ENCODE peak calls at places on chromosomes 7 and 10, in eight cellular contexts. One of them, this sample, is unnamed.

GRCh38 chr10:120260446-120260845 is 196.6 kb upstream of the PLPP4 start:
- DNase-seq in heart right ventricle: no peak
- DNase-seq in HCT116: no peak
- DNase-seq in breast epithelium: no peak
- DNase-seq in tibial nerve: no peak
- DNase-seq in transverse colon: no peak
- DNase-seq in keratinocyte: no peak
- DNase-seq in WERI-Rb-1: no peak
- DNase-seq in this sample: no peak

GRCh38 chr7:132455306-132455705 is 121.0 kb downstream of the PLXNA4 start:
- DNase-seq in heart right ventricle: no peak
- DNase-seq in HCT116: no peak
- DNase-seq in breast epithelium: no peak
- DNase-seq in tibial nerve: no peak
- DNase-seq in transverse colon: no peak
- DNase-seq in keratinocyte: no peak
- DNase-seq in WERI-Rb-1: no peak
- DNase-seq in this sample: no peak

GRCh38 chr10:59876695-59877094 is 29.7 kb downstream of the CCDC6 start:
- DNase-seq in heart right ventricle: no peak
- DNase-seq in HCT116: no peak
- DNase-seq in breast epithelium: no peak
- DNase-seq in tibial nerve: no peak
- DNase-seq in transverse colon: no peak
- DNase-seq in keratinocyte: no peak
- DNase-seq in WERI-Rb-1: no peak
- DNase-seq in this sample: no peak

GRCh38 chr10:71244638-71245419 is 32.5 kb downstream of the UNC5B start:
- DNase-seq in heart right ventricle: peak
- DNase-seq in HCT116: no peak
- DNase-seq in breast epithelium: no peak
- DNase-seq in tibial nerve: peak
- DNase-seq in transverse colon: no peak
- DNase-seq in keratinocyte: no peak
- DNase-seq in WERI-Rb-1: no peak
- DNase-seq in this sample: peak

GRCh38 chr7:15007507-15007906 is 105.0 kb upstream of the DGKB start:
- DNase-seq in heart right ventricle: no peak
- DNase-seq in HCT116: peak
- DNase-seq in breast epithelium: no peak
- DNase-seq in tibial nerve: no peak
- DNase-seq in transverse colon: no peak
- DNase-seq in keratinocyte: no peak
- DNase-seq in WERI-Rb-1: peak
- DNase-seq in this sample: no peak

GRCh38 chr10:70186090-70186489 is 15.8 kb upstream of the SAR1A start:
- DNase-seq in heart right ventricle: no peak
- DNase-seq in HCT116: no peak
- DNase-seq in breast epithelium: no peak
- DNase-seq in tibial nerve: no peak
- DNase-seq in transverse colon: no peak
- DNase-seq in keratinocyte: no peak
- DNase-seq in WERI-Rb-1: no peak
- DNase-seq in this sample: no peak

GRCh38 chr10:49605939-49606509 is 4.1 kb upstream of the SLC18A3 start:
- DNase-seq in heart right ventricle: no peak
- DNase-seq in HCT116: no peak
- DNase-seq in breast epithelium: no peak
- DNase-seq in tibial nerve: no peak
- DNase-seq in transverse colon: no peak
- DNase-seq in keratinocyte: no peak
- DNase-seq in WERI-Rb-1: no peak
- DNase-seq in this sample: no peak

GRCh38 chr10:114172241-114172640 is 1.8 kb downstream of the CCDC186 start:
- DNase-seq in heart right ventricle: no peak
- DNase-seq in HCT116: no peak
- DNase-seq in breast epithelium: no peak
- DNase-seq in tibial nerve: no peak
- DNase-seq in transverse colon: no peak
- DNase-seq in keratinocyte: no peak
- DNase-seq in WERI-Rb-1: no peak
- DNase-seq in this sample: no peak

GRCh38 chr10:45376364-45376801 is 2.4 kb downstream of the ALOX5 start:
- DNase-seq in heart right ventricle: no peak
- DNase-seq in HCT116: no peak
- DNase-seq in breast epithelium: no peak
- DNase-seq in tibial nerve: no peak
- DNase-seq in transverse colon: no peak
- DNase-seq in keratinocyte: no peak
- DNase-seq in WERI-Rb-1: no peak
- DNase-seq in this sample: no peak

GRCh38 chr10:110841767-110842267 is 29.9 kb upstream of the PDCD4 start:
- DNase-seq in heart right ventricle: no peak
- DNase-seq in HCT116: no peak
- DNase-seq in breast epithelium: no peak
- DNase-seq in tibial nerve: no peak
- DNase-seq in transverse colon: peak
- DNase-seq in keratinocyte: no peak
- DNase-seq in WERI-Rb-1: no peak
- DNase-seq in this sample: no peak

GRCh38 chr7:159027803-159028455 is 116.7 kb downstream of the VIPR2 start:
- DNase-seq in heart right ventricle: peak
- DNase-seq in HCT116: no peak
- DNase-seq in breast epithelium: peak
- DNase-seq in tibial nerve: no peak
- DNase-seq in transverse colon: peak
- DNase-seq in keratinocyte: no peak
- DNase-seq in WERI-Rb-1: no peak
- DNase-seq in this sample: no peak

GRCh38 chr7:48643420-48644013 is 280.8 kb upstream of the CDC14C start:
- DNase-seq in heart right ventricle: no peak
- DNase-seq in HCT116: no peak
- DNase-seq in breast epithelium: no peak
- DNase-seq in tibial nerve: no peak
- DNase-seq in transverse colon: no peak
- DNase-seq in keratinocyte: no peak
- DNase-seq in WERI-Rb-1: no peak
- DNase-seq in this sample: no peak

GRCh38 chr10:84108797-84109196 is 30.5 kb upstream of the GHITM start:
- DNase-seq in heart right ventricle: no peak
- DNase-seq in HCT116: no peak
- DNase-seq in breast epithelium: no peak
- DNase-seq in tibial nerve: no peak
- DNase-seq in transverse colon: no peak
- DNase-seq in keratinocyte: no peak
- DNase-seq in WERI-Rb-1: no peak
- DNase-seq in this sample: no peak

GRCh38 chr7:75814407-75814947 is 871 bp upstream of the CCL24 start:
- DNase-seq in heart right ventricle: no peak
- DNase-seq in HCT116: no peak
- DNase-seq in breast epithelium: no peak
- DNase-seq in tibial nerve: no peak
- DNase-seq in transverse colon: no peak
- DNase-seq in keratinocyte: no peak
- DNase-seq in WERI-Rb-1: no peak
- DNase-seq in this sample: no peak

GRCh38 chr7:84372155-84372621 is 177.6 kb upstream of the SEMA3A start:
- DNase-seq in heart right ventricle: no peak
- DNase-seq in HCT116: peak
- DNase-seq in breast epithelium: no peak
- DNase-seq in tibial nerve: no peak
- DNase-seq in transverse colon: no peak
- DNase-seq in keratinocyte: no peak
- DNase-seq in WERI-Rb-1: peak
- DNase-seq in this sample: no peak

GRCh38 chr10:104300002-104300735 is 31.2 kb downstream of the GSTO2 start:
- DNase-seq in heart right ventricle: peak
- DNase-seq in HCT116: no peak
- DNase-seq in breast epithelium: peak
- DNase-seq in tibial nerve: no peak
- DNase-seq in transverse colon: no peak
- DNase-seq in keratinocyte: no peak
- DNase-seq in WERI-Rb-1: no peak
- DNase-seq in this sample: no peak

GRCh38 chr7:107230334-107230733 is 61.5 kb downstream of the HBP1 start:
- DNase-seq in heart right ventricle: no peak
- DNase-seq in HCT116: no peak
- DNase-seq in breast epithelium: no peak
- DNase-seq in tibial nerve: no peak
- DNase-seq in transverse colon: no peak
- DNase-seq in keratinocyte: peak
- DNase-seq in WERI-Rb-1: no peak
- DNase-seq in this sample: no peak

GRCh38 chr10:114304017-114304565 is 65.0 kb downstream of the VWA2 start:
- DNase-seq in heart right ventricle: peak
- DNase-seq in HCT116: peak
- DNase-seq in breast epithelium: peak
- DNase-seq in tibial nerve: peak
- DNase-seq in transverse colon: peak
- DNase-seq in keratinocyte: no peak
- DNase-seq in WERI-Rb-1: peak
- DNase-seq in this sample: peak

GRCh38 chr10:120327671-120328070 is 129.4 kb upstream of the PLPP4 start:
- DNase-seq in heart right ventricle: no peak
- DNase-seq in HCT116: no peak
- DNase-seq in breast epithelium: no peak
- DNase-seq in tibial nerve: no peak
- DNase-seq in transverse colon: no peak
- DNase-seq in keratinocyte: no peak
- DNase-seq in WERI-Rb-1: no peak
- DNase-seq in this sample: no peak

GRCh38 chr7:1811850-1812692 is 142.0 kb downstream of the ELFN1 start:
- DNase-seq in heart right ventricle: no peak
- DNase-seq in HCT116: no peak
- DNase-seq in breast epithelium: peak
- DNase-seq in tibial nerve: no peak
- DNase-seq in transverse colon: no peak
- DNase-seq in keratinocyte: peak
- DNase-seq in WERI-Rb-1: peak
- DNase-seq in this sample: no peak

GRCh38 chr7:108630002-108630401 is 60.3 kb downstream of the DNAJB9 start:
- DNase-seq in heart right ventricle: peak
- DNase-seq in HCT116: no peak
- DNase-seq in breast epithelium: no peak
- DNase-seq in tibial nerve: no peak
- DNase-seq in transverse colon: no peak
- DNase-seq in keratinocyte: no peak
- DNase-seq in WERI-Rb-1: peak
- DNase-seq in this sample: no peak

GRCh38 chr10:67815571-67816059 is 22.4 kb downstream of the DNAJC12 start:
- DNase-seq in heart right ventricle: no peak
- DNase-seq in HCT116: no peak
- DNase-seq in breast epithelium: no peak
- DNase-seq in tibial nerve: no peak
- DNase-seq in transverse colon: no peak
- DNase-seq in keratinocyte: no peak
- DNase-seq in WERI-Rb-1: no peak
- DNase-seq in this sample: no peak

GRCh38 chr7:157556339-157556944 is 219.6 kb downstream of the DNAJB6 start:
- DNase-seq in heart right ventricle: no peak
- DNase-seq in HCT116: no peak
- DNase-seq in breast epithelium: no peak
- DNase-seq in tibial nerve: no peak
- DNase-seq in transverse colon: no peak
- DNase-seq in keratinocyte: no peak
- DNase-seq in WERI-Rb-1: no peak
- DNase-seq in this sample: no peak

GRCh38 chr7:5661941-5662340 is 119.5 kb downstream of the RNF216 start:
- DNase-seq in heart right ventricle: peak
- DNase-seq in HCT116: no peak
- DNase-seq in breast epithelium: no peak
- DNase-seq in tibial nerve: no peak
- DNase-seq in transverse colon: no peak
- DNase-seq in keratinocyte: no peak
- DNase-seq in WERI-Rb-1: no peak
- DNase-seq in this sample: no peak
- H3K27ac ChIP-seq in heart right ventricle: no peak
- H3K27ac ChIP-seq in HCT116: no peak
- H3K27ac ChIP-seq in breast epithelium: no peak
- H3K27ac ChIP-seq in tibial nerve: no peak
- H3K27ac ChIP-seq in transverse colon: no peak
- H3K27ac ChIP-seq in keratinocyte: no peak
- H3K27ac ChIP-seq in WERI-Rb-1: no peak
- H3K27ac ChIP-seq in this sample: peak

DNA sequence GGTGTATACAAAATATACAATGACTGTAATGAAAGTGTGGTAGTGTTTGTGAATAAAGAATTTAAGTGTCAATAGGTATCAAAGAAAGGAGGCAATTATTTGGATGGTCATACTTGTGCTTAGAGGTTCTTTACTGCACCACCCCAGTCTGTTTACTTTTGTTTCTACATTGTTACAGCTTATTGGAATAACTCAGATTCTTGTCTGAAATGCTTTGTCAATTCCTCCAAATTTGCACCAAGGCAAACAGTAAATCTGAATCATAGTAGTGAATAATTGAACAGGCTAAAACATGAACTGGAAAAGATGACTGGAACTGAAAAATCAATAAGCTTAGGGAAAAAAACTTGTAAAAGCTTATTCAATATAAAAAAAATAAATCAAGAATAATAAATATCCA is 319.2 kb downstream of the EXOC4 start:
- DNase-seq in heart right ventricle: no peak
- DNase-seq in HCT116: no peak
- DNase-seq in breast epithelium: no peak
- DNase-seq in tibial nerve: no peak
- DNase-seq in transverse colon: no peak
- DNase-seq in keratinocyte: no peak
- DNase-seq in WERI-Rb-1: no peak
- DNase-seq in this sample: no peak
- H3K27ac ChIP-seq in heart right ventricle: no peak
- H3K27ac ChIP-seq in HCT116: no peak
- H3K27ac ChIP-seq in breast epithelium: no peak
- H3K27ac ChIP-seq in tibial nerve: no peak
- H3K27ac ChIP-seq in transverse colon: no peak
- H3K27ac ChIP-seq in keratinocyte: no peak
- H3K27ac ChIP-seq in WERI-Rb-1: no peak
- H3K27ac ChIP-seq in this sample: no peak

GRCh38 chr10:122782911-122783310 is 62.7 kb downstream of the CUZD1 start:
- DNase-seq in heart right ventricle: no peak
- DNase-seq in HCT116: no peak
- DNase-seq in breast epithelium: no peak
- DNase-seq in tibial nerve: no peak
- DNase-seq in transverse colon: no peak
- DNase-seq in keratinocyte: no peak
- DNase-seq in WERI-Rb-1: no peak
- DNase-seq in this sample: no peak
- H3K27ac ChIP-seq in heart right ventricle: no peak
- H3K27ac ChIP-seq in HCT116: no peak
- H3K27ac ChIP-seq in breast epithelium: no peak
- H3K27ac ChIP-seq in tibial nerve: no peak
- H3K27ac ChIP-seq in transverse colon: no peak
- H3K27ac ChIP-seq in keratinocyte: no peak
- H3K27ac ChIP-seq in WERI-Rb-1: no peak
- H3K27ac ChIP-seq in this sample: no peak

DNA sequence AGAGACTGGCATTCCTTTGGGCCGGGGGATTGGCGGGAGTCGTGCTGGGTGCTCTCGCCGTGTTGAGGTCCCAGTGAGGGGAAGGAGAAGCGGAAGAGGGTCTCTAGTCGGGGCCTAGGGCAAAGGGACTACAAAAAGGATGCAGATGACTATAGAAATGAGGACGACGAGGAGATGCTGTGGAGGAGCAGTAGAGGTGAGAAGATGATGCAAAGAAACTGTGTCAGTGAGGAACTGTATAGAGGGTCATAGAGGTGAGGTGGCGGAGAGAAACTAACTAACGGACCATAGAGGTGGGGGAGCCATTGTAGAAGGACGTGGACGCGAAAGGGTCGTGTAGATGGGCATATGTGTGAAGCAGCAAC is 324 bp downstream of the TWNK start:
- DNase-seq in heart right ventricle: no peak
- DNase-seq in HCT116: no peak
- DNase-seq in breast epithelium: no peak
- DNase-seq in tibial nerve: no peak
- DNase-seq in transverse colon: no peak
- DNase-seq in keratinocyte: no peak
- DNase-seq in WERI-Rb-1: no peak
- DNase-seq in this sample: no peak
- H3K27ac ChIP-seq in heart right ventricle: peak
- H3K27ac ChIP-seq in HCT116: peak
- H3K27ac ChIP-seq in breast epithelium: peak
- H3K27ac ChIP-seq in tibial nerve: peak
- H3K27ac ChIP-seq in transverse colon: peak
- H3K27ac ChIP-seq in keratinocyte: peak
- H3K27ac ChIP-seq in WERI-Rb-1: peak
- H3K27ac ChIP-seq in this sample: peak